ENCODE peak calls at places on chromosomes 3 and 15, in four cellular contexts. E, J, B and A are unnamed samples.
A peak's percentile ranks its signal among the peaks of the same experiment; 100 is the strongest.

GRCh38 chr3:16908408-16908807 is 23.7 kb downstream of the PLCL2 start:
- DNase-seq in J (no peak), E (no peak), B (no peak), A (no peak)

GRCh38 chr3:130662407-130663028 is 84.1 kb downstream of the PIK3R4 start:
- DNase-seq in B (no peak), J (peak; percentile 21), E (no peak), A (no peak)

GRCh38 chr3:40417845-40418543 is 31.0 kb downstream of the ENTPD3 start:
- DNase-seq in E (no peak), B (no peak), J (no peak), A (no peak)

GRCh38 chr3:106717178-106717780 is 660.0 kb upstream of the CCDC54 start:
- DNase-seq in B (no peak), E (no peak), J (no peak), A (no peak)

GRCh38 chr15:90322531-90322930 is 29.6 kb upstream of the ZNF774 start:
- DNase-seq in E (no peak), J (peak; percentile 48), B (no peak), A (no peak)

GRCh38 chr15:40721716-40722115 is 26.7 kb downstream of the RAD51 start:
- DNase-seq in E (no peak), J (peak; percentile 22), B (no peak), A (no peak)

GRCh38 chr15:51111061-51111460 is 16.4 kb upstream of the TNFAIP8L3 start:
- DNase-seq in E (no peak), B (no peak), J (no peak), A (no peak)

GRCh38 chr3:129705274-129705673 is 98.8 kb upstream of the PLXND1 start:
- DNase-seq in B (no peak), J (no peak), E (no peak), A (no peak)

GRCh38 chr15:39453500-39454073 is 127.3 kb upstream of the THBS1 start:
- DNase-seq in J (no peak), E (peak; percentile 14), B (peak; percentile 35), A (no peak)

GRCh38 chr3:194739498-194740284 is 54.0 kb downstream of the FAM43A start:
- DNase-seq in B (no peak), J (peak; percentile 16), E (no peak), A (no peak)